ENCODE peak calls at places on chromosomes 4 and X, in six cellular contexts. One of them, this sample, is unnamed.

GRCh38 chrX:46912673-46913491 is 661 bp downstream of the JADE3 start:
- DNase-seq in K562: peak; percentile 18
- DNase-seq in endothelial cell of umbilical vein: peak; percentile 40
- DNase-seq in H1: peak; percentile 60
- DNase-seq in HepG2: peak; percentile 39
- DNase-seq in WTC11: peak; percentile 69
- DNase-seq in this sample: peak; percentile 75

GRCh38 chr4:15232725-15233597 is 194.9 kb upstream of the C1QTNF7 start:
- DNase-seq in K562: no peak
- DNase-seq in endothelial cell of umbilical vein: peak; percentile 28
- DNase-seq in H1: no peak
- DNase-seq in HepG2: peak; percentile 33
- DNase-seq in WTC11: no peak
- DNase-seq in this sample: no peak

GRCh38 chrX:129523076-129524055 is at the start of gene SMARCA1:
- DNase-seq in K562: peak; percentile 20
- DNase-seq in endothelial cell of umbilical vein: peak; percentile 42
- DNase-seq in H1: peak; percentile 58
- DNase-seq in HepG2: peak; percentile 65
- DNase-seq in WTC11: peak; percentile 39
- DNase-seq in this sample: peak; percentile 67

GRCh38 chr4:185778307-185778706 is 33.7 kb downstream of the SORBS2 start:
- DNase-seq in K562: no peak
- DNase-seq in endothelial cell of umbilical vein: no peak
- DNase-seq in H1: no peak
- DNase-seq in HepG2: no peak
- DNase-seq in WTC11: no peak
- DNase-seq in this sample: no peak

GRCh38 chrX:39550795-39551361 is 546.9 kb downstream of the BCOR start:
- DNase-seq in K562: peak; percentile 57
- DNase-seq in endothelial cell of umbilical vein: no peak
- DNase-seq in H1: no peak
- DNase-seq in HepG2: no peak
- DNase-seq in WTC11: no peak
- DNase-seq in this sample: no peak

GRCh38 chr4:57044996-57045395 is 65.2 kb downstream of the IGFBP7 start:
- DNase-seq in K562: no peak
- DNase-seq in endothelial cell of umbilical vein: no peak
- DNase-seq in H1: no peak
- DNase-seq in HepG2: peak; percentile 14
- DNase-seq in WTC11: no peak
- DNase-seq in this sample: no peak

GRCh38 chr4:90441770-90442169 is 314.6 kb downstream of the CCSER1 start:
- DNase-seq in K562: no peak
- DNase-seq in endothelial cell of umbilical vein: no peak
- DNase-seq in H1: no peak
- DNase-seq in HepG2: no peak
- DNase-seq in WTC11: no peak
- DNase-seq in this sample: no peak

GRCh38 chrX:153803211-153804099 is 9.0 kb downstream of the SSR4 start:
- DNase-seq in K562: no peak
- DNase-seq in endothelial cell of umbilical vein: no peak
- DNase-seq in H1: no peak
- DNase-seq in HepG2: no peak
- DNase-seq in WTC11: no peak
- DNase-seq in this sample: no peak

GRCh38 chr4:75547647-75548387 is 8.0 kb upstream of the ODAPH start:
- DNase-seq in K562: no peak
- DNase-seq in endothelial cell of umbilical vein: no peak
- DNase-seq in H1: no peak
- DNase-seq in HepG2: peak; percentile 70
- DNase-seq in WTC11: no peak
- DNase-seq in this sample: peak; percentile 24

GRCh38 chr4:42654606-42655005 is 2.3 kb downstream of the ATP8A1 start:
- DNase-seq in K562: no peak
- DNase-seq in endothelial cell of umbilical vein: peak; percentile 39
- DNase-seq in H1: no peak
- DNase-seq in HepG2: peak; percentile 6
- DNase-seq in WTC11: no peak
- DNase-seq in this sample: no peak

GRCh38 chr4:3688018-3688998 is 77.9 kb upstream of the ADRA2C start:
- DNase-seq in K562: no peak
- DNase-seq in endothelial cell of umbilical vein: no peak
- DNase-seq in H1: no peak
- DNase-seq in HepG2: no peak
- DNase-seq in WTC11: peak; percentile 6
- DNase-seq in this sample: no peak

GRCh38 chr4:93947318-93947717 is 118.8 kb downstream of the ATOH1 start:
- DNase-seq in K562: no peak
- DNase-seq in endothelial cell of umbilical vein: no peak
- DNase-seq in H1: no peak
- DNase-seq in HepG2: no peak
- DNase-seq in WTC11: no peak
- DNase-seq in this sample: no peak

GRCh38 chr4:6198278-6198677 is 2.1 kb downstream of the JAKMIP1 start:
- DNase-seq in K562: no peak
- DNase-seq in endothelial cell of umbilical vein: no peak
- DNase-seq in H1: no peak
- DNase-seq in HepG2: no peak
- DNase-seq in WTC11: no peak
- DNase-seq in this sample: no peak

GRCh38 chr4:123323998-123324397 is 72.6 kb upstream of the SPRY1 start:
- DNase-seq in K562: no peak
- DNase-seq in endothelial cell of umbilical vein: no peak
- DNase-seq in H1: no peak
- DNase-seq in HepG2: no peak
- DNase-seq in WTC11: no peak
- DNase-seq in this sample: no peak

GRCh38 chrX:56994375-56995270 is 718 bp downstream of the SPIN3 start:
- DNase-seq in K562: no peak
- DNase-seq in endothelial cell of umbilical vein: peak; percentile 14
- DNase-seq in H1: no peak
- DNase-seq in HepG2: no peak
- DNase-seq in WTC11: no peak
- DNase-seq in this sample: no peak

GRCh38 chrX:128928636-128929035 is 594.7 kb downstream of the SMARCA1 start:
- DNase-seq in K562: no peak
- DNase-seq in endothelial cell of umbilical vein: no peak
- DNase-seq in H1: no peak
- DNase-seq in HepG2: no peak
- DNase-seq in WTC11: no peak
- DNase-seq in this sample: no peak

GRCh38 chr4:57131849-57132745 is 21.9 kb upstream of the IGFBP7 start:
- DNase-seq in K562: no peak
- DNase-seq in endothelial cell of umbilical vein: peak; percentile 90
- DNase-seq in H1: no peak
- DNase-seq in HepG2: peak; percentile 18
- DNase-seq in WTC11: peak; percentile 24
- DNase-seq in this sample: no peak

GRCh38 chr4:172202480-172203076 is 389.4 kb downstream of the GALNTL6 start:
- DNase-seq in K562: peak; percentile 16
- DNase-seq in endothelial cell of umbilical vein: peak; percentile 17
- DNase-seq in H1: no peak
- DNase-seq in HepG2: peak; percentile 10
- DNase-seq in WTC11: no peak
- DNase-seq in this sample: peak; percentile 59

GRCh38 chr4:157196050-157196449 is 24.5 kb upstream of the GRIA2 start:
- DNase-seq in K562: no peak
- DNase-seq in endothelial cell of umbilical vein: no peak
- DNase-seq in H1: no peak
- DNase-seq in HepG2: no peak
- DNase-seq in WTC11: no peak
- DNase-seq in this sample: no peak

GRCh38 chr4:145808021-145808650 is 128.2 kb downstream of the C4orf51 start:
- DNase-seq in K562: peak; percentile 47
- DNase-seq in endothelial cell of umbilical vein: peak; percentile 93
- DNase-seq in H1: no peak
- DNase-seq in HepG2: peak; percentile 85
- DNase-seq in WTC11: no peak
- DNase-seq in this sample: peak; percentile 66

GRCh38 chr4:121736735-121737351 is 28.1 kb downstream of the SMIM43 start:
- DNase-seq in K562: peak; percentile 31
- DNase-seq in endothelial cell of umbilical vein: peak; percentile 52
- DNase-seq in H1: peak; percentile 51
- DNase-seq in HepG2: peak; percentile 61
- DNase-seq in WTC11: no peak
- DNase-seq in this sample: peak; percentile 49

GRCh38 chr4:7425591-7426468 is 8.9 kb downstream of the PSAPL1 start:
- DNase-seq in K562: no peak
- DNase-seq in endothelial cell of umbilical vein: no peak
- DNase-seq in H1: peak; percentile 28
- DNase-seq in HepG2: no peak
- DNase-seq in WTC11: peak; percentile 6
- DNase-seq in this sample: no peak

GRCh38 chr4:36187723-36188333 is 56.5 kb downstream of the ARAP2 start:
- DNase-seq in K562: no peak
- DNase-seq in endothelial cell of umbilical vein: peak; percentile 1
- DNase-seq in H1: no peak
- DNase-seq in HepG2: peak; percentile 1
- DNase-seq in WTC11: peak; percentile 20
- DNase-seq in this sample: peak; percentile 1

GRCh38 chr4:178275671-178276360 is 833.6 kb upstream of the AGA start:
- DNase-seq in K562: no peak
- DNase-seq in endothelial cell of umbilical vein: no peak
- DNase-seq in H1: peak; percentile 68
- DNase-seq in HepG2: no peak
- DNase-seq in WTC11: peak; percentile 62
- DNase-seq in this sample: no peak

GRCh38 chr4:17721496-17722360 is 59.7 kb downstream of the FAM184B start:
- DNase-seq in K562: no peak
- DNase-seq in endothelial cell of umbilical vein: no peak
- DNase-seq in H1: peak; percentile 39
- DNase-seq in HepG2: no peak
- DNase-seq in WTC11: no peak
- DNase-seq in this sample: no peak
- TF ChIP-seq JUN in K562: no peak
- TF ChIP-seq JUN in endothelial cell of umbilical vein: no peak
- TF ChIP-seq JUN in H1: no peak
- TF ChIP-seq JUN in HepG2: no peak
- TF ChIP-seq JUN in WTC11: no peak
- TF ChIP-seq JUN in this sample: no peak

DNA sequence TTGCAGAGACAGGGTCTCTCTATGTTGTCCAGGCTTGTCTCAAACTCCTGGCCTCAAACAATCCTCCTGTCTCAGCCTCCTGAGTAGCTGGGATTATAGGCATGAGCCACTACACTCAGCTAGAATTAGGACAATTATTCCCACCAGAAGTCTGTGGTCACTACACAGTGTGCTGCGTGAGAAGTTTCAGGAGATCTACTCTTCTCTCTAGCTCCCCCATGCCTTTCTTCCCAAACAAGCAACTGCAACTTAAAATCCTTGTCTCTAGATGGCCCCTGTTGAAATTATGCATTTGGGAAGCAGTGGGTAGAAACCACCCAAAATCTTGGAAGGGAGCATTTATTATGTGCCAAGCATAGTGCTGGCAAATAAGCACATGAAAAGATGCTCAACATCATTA is 21.1 kb upstream of the MAP7D3 start:
- DNase-seq in K562: no peak
- DNase-seq in endothelial cell of umbilical vein: no peak
- DNase-seq in H1: no peak
- DNase-seq in HepG2: no peak
- DNase-seq in WTC11: no peak
- DNase-seq in this sample: no peak
- TF ChIP-seq JUN in K562: no peak
- TF ChIP-seq JUN in endothelial cell of umbilical vein: no peak
- TF ChIP-seq JUN in H1: no peak
- TF ChIP-seq JUN in HepG2: no peak
- TF ChIP-seq JUN in WTC11: no peak
- TF ChIP-seq JUN in this sample: no peak

GRCh38 chrX:23901805-23902204 is 5.9 kb downstream of the APOO start:
- DNase-seq in K562: peak; percentile 13
- DNase-seq in endothelial cell of umbilical vein: peak; percentile 81
- DNase-seq in H1: no peak
- DNase-seq in HepG2: peak; percentile 77
- DNase-seq in WTC11: no peak
- DNase-seq in this sample: peak; percentile 62

GRCh38 chrX:23901065-23901464 is 6.7 kb downstream of the APOO start:
- DNase-seq in K562: no peak
- DNase-seq in endothelial cell of umbilical vein: peak; percentile 74
- DNase-seq in H1: no peak
- DNase-seq in HepG2: peak; percentile 51
- DNase-seq in WTC11: no peak
- DNase-seq in this sample: peak; percentile 87

GRCh38 chrX:23904096-23904495 is 3.6 kb downstream of the APOO start:
- DNase-seq in K562: peak; percentile 25
- DNase-seq in endothelial cell of umbilical vein: peak; percentile 42
- DNase-seq in H1: no peak
- DNase-seq in HepG2: no peak
- DNase-seq in WTC11: no peak
- DNase-seq in this sample: no peak

GRCh38 chrX:23900220-23900797 is 7.4 kb downstream of the APOO start:
- DNase-seq in K562: no peak
- DNase-seq in endothelial cell of umbilical vein: no peak
- DNase-seq in H1: no peak
- DNase-seq in HepG2: no peak
- DNase-seq in WTC11: no peak
- DNase-seq in this sample: no peak

DNA sequence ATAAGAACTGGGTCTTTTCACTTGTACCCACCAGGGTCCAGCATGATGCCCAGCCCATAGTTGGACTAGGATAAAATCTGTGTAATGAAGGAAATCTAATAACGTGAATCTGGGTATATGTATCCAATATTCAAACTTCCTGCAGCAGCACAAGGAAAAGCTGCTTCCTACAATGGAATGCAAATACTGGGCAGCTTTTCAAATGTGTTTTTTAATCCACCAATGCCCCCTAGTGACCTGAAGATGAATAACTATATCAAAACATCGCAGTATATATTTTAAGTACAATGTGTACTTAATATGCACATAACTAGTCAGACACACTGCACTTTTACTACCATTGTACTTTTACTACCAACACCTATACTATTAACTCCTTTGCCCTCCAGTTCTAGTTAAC is 5.3 kb downstream of the APOO start:
- DNase-seq in K562: peak; percentile 12
- DNase-seq in endothelial cell of umbilical vein: peak; percentile 83
- DNase-seq in H1: no peak
- DNase-seq in HepG2: peak; percentile 50
- DNase-seq in WTC11: no peak
- DNase-seq in this sample: peak; percentile 76
- TF ChIP-seq JUN in K562: no peak
- TF ChIP-seq JUN in endothelial cell of umbilical vein: no peak
- TF ChIP-seq JUN in H1: no peak
- TF ChIP-seq JUN in HepG2: no peak
- TF ChIP-seq JUN in WTC11: no peak
- TF ChIP-seq JUN in this sample: no peak

GRCh38 chr4:143482753-143483362 is 30.6 kb upstream of the SMARCA5 start:
- DNase-seq in K562: no peak
- DNase-seq in endothelial cell of umbilical vein: peak; percentile 74
- DNase-seq in H1: no peak
- DNase-seq in HepG2: peak; percentile 16
- DNase-seq in WTC11: no peak
- DNase-seq in this sample: peak; percentile 9

GRCh38 chr4:143486314-143486713 is 27.2 kb upstream of the SMARCA5 start:
- DNase-seq in K562: no peak
- DNase-seq in endothelial cell of umbilical vein: no peak
- DNase-seq in H1: no peak
- DNase-seq in HepG2: no peak
- DNase-seq in WTC11: no peak
- DNase-seq in this sample: no peak

GRCh38 chr4:143477487-143477886 is 36.0 kb upstream of the SMARCA5 start:
- DNase-seq in K562: no peak
- DNase-seq in endothelial cell of umbilical vein: no peak
- DNase-seq in H1: no peak
- DNase-seq in HepG2: no peak
- DNase-seq in WTC11: no peak
- DNase-seq in this sample: no peak

GRCh38 chr4:143481361-143481760 is 32.1 kb upstream of the SMARCA5 start:
- DNase-seq in K562: no peak
- DNase-seq in endothelial cell of umbilical vein: no peak
- DNase-seq in H1: no peak
- DNase-seq in HepG2: no peak
- DNase-seq in WTC11: no peak
- DNase-seq in this sample: no peak
- TF ChIP-seq JUN in K562: no peak
- TF ChIP-seq JUN in endothelial cell of umbilical vein: no peak
- TF ChIP-seq JUN in H1: no peak
- TF ChIP-seq JUN in HepG2: no peak
- TF ChIP-seq JUN in WTC11: no peak
- TF ChIP-seq JUN in this sample: no peak

This sample was measured in A549.